ENCODE peak calls at places on chromosome 16, in six cellular contexts. L is dorsolateral prefrontal cortex; A is AG04450; K is A549; M is CD4-positive, CD25-positive, alpha-beta regulatory T cell; B is upper lobe of left lung. C is an unnamed sample.

GRCh38 chr16:56356276-56357241 is 68.8 kb downstream of the AMFR start:
- DNase-seq in M (peak), B (peak), K (peak), A (peak), L (peak), C (peak)

GRCh38 chr16:31471241-31471874 is 594 bp upstream of the TGFB1I1 start:
- DNase-seq in M (no peak), L (no peak), B (no peak), A (no peak), K (no peak), C (no peak)

GRCh38 chr16:76511203-76511602 is 234.0 kb downstream of the CNTNAP4 start:
- DNase-seq in M (no peak), B (no peak), K (no peak), A (no peak), L (no peak), C (no peak)

GRCh38 chr16:49660647-49661046 is 195.3 kb downstream of the ZNF423 start:
- DNase-seq in M (no peak), L (no peak), B (no peak), K (no peak), A (no peak), C (no peak)

GRCh38 chr16:30457256-30457655 is 11.6 kb upstream of the SEPHS2 start:
- DNase-seq in A (no peak), B (no peak), L (no peak), K (no peak), M (no peak), C (no peak)

GRCh38 chr16:77866769-77867168 is 78.4 kb downstream of the VAT1L start:
- DNase-seq in L (no peak), A (no peak), K (no peak), B (no peak), M (no peak), C (no peak)

GRCh38 chr16:66199189-66199588 is 167.3 kb upstream of the CDH5 start:
- DNase-seq in L (no peak), B (no peak), A (no peak), M (no peak), K (no peak), C (no peak)

GRCh38 chr16:68227850-68228553 is 7.9 kb downstream of the ESRP2 start:
- DNase-seq in A (no peak), B (no peak), M (no peak), L (no peak), K (no peak), C (no peak)

GRCh38 chr16:53515259-53515658 is 12.2 kb upstream of the AKTIP start:
- DNase-seq in A (no peak), M (no peak), B (no peak), K (no peak), L (no peak), C (no peak)

GRCh38 chr16:66923247-66923851 is 2.0 kb downstream of the RRAD start:
- DNase-seq in A (no peak), K (no peak), B (peak), M (no peak), L (no peak), C (no peak)

DNA sequence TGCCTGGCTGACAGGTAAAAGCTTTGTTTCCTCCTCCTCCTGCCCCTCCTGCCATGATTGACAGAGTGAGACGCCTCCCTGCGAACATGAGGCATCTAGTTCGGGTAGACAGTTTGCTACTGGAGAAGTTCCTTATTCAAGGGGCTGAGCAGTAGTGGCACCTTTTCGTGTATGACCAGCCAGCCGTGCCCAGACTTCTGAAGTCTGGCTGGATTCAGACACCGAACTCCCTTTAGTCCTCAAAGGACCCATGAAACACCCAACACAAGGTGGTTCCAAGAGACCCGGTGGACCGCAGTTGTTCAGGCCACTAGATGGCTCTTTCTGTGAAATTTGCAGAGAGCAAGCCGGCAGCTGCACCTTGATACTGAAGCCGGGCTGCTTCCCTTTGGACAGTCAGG is 192.8 kb downstream of the XYLT1 start:
- DNase-seq in B (no peak), L (no peak), M (no peak), K (peak), A (no peak), C (no peak)
- H3K27ac ChIP-seq in B (no peak), L (no peak), M (no peak), K (no peak), A (no peak), C (no peak)

GRCh38 chr16:87791295-87792204 is 25.8 kb upstream of the KLHDC4 start:
- DNase-seq in L (peak), A (no peak), M (no peak), B (peak), K (no peak), C (no peak)
- H3K27ac ChIP-seq in L (peak), A (peak), M (no peak), B (no peak), K (peak), C (no peak)

DNA sequence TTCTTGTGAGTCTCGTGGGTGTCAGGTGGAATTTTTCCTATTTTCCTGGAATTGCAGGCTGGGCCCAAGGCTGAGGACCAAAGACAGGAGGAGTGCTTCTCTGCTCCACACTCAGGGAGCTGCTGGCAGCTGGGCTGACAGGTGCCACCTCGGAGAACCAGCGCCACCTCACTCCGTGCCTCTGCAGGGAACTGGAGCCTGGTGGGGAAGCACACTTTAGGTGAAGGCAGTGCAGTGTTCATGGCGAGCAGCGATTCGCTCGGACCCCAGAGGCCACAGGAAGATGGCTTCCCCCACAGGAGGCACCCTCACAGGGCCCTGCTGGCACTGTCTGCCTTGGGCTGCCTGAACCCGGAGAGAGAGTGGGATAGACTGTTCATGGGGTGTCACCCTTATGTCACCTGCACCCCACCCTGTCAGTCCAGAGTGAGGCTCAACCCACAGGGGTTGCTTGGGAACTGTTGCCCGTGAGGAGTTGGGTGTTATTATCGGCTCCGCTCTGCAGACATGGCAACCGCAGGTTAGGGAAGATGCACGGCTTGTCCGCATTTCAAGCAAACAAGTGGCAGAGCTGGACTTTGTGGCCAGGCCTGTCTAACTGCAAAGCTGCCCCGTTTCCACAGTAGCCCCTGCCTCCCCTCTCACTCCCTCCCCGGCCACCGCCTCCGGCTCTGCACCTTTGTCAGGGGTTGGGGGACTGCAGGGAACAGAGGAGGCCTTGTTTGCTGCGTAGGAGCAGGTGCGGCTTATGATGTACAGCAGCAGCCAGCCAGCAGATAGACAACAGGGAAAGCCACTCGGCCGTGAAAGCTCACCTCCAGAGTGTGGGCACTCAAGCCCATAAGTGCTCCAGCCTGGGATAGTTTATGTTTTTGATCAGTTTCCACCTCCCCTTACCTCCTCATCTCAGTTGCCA is 15.5 kb downstream of the TBC1D24 start:
- DNase-seq in A (no peak), K (no peak), L (no peak), M (no peak), B (peak), C (no peak)
- H3K27ac ChIP-seq in A (no peak), K (no peak), L (peak), M (no peak), B (peak), C (no peak)

GRCh38 chr16:24977673-24978065 is 37.5 kb downstream of the ARHGAP17 start:
- DNase-seq in K (peak), A (peak), B (no peak), M (no peak), L (no peak), C (no peak)

GRCh38 chr16:24974859-24975258 is 40.3 kb downstream of the ARHGAP17 start:
- DNase-seq in M (no peak), A (no peak), K (no peak), B (no peak), L (no peak), C (no peak)

GRCh38 chr16:24975428-24975889 is 39.7 kb downstream of the ARHGAP17 start:
- DNase-seq in L (no peak), K (peak), A (no peak), B (no peak), M (no peak), C (peak)

GRCh38 chr16:24976971-24977672 is 38.0 kb downstream of the ARHGAP17 start:
- DNase-seq in K (no peak), A (no peak), M (no peak), L (no peak), B (no peak), C (no peak)

GRCh38 chr16:24976061-24976779 is 38.9 kb downstream of the ARHGAP17 start:
- DNase-seq in K (no peak), M (no peak), B (no peak), L (no peak), A (no peak), C (no peak)
- H3K27ac ChIP-seq in K (peak), M (no peak), B (no peak), L (peak), A (peak), C (peak)

GRCh38 chr16:54590836-54591235 is 304.2 kb upstream of the IRX3 start:
- DNase-seq in B (no peak), K (no peak), L (no peak), A (no peak), M (no peak), C (no peak)
- H3K27ac ChIP-seq in B (no peak), K (no peak), L (no peak), A (no peak), M (no peak), C (no peak)

DNA sequence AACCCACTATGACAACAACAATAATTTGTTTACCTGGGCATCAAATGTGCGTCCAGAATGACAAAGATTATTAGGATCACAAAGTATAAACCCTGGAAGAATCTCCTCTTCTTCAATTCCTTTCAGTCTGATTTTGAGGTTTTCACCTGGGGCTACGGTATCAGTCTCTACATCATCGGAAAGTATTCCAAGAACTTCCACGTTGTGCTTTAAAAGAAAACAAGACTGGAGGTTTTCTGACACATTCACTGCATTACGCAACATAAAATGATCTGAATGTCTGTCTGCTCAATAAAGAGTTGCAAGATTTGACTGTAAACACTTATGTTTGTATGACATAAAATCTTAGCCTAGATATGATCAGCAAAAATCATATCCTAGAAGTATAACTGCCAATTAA is 26.0 kb upstream of the RSL1D1 start:
- DNase-seq in K (no peak), A (no peak), M (no peak), B (no peak), L (no peak), C (no peak)
- H3K27ac ChIP-seq in K (no peak), A (no peak), M (no peak), B (no peak), L (no peak), C (no peak)

GRCh38 chr16:71353736-71354135 is 4.8 kb upstream of the CALB2 start:
- DNase-seq in L (no peak), A (no peak), K (no peak), B (no peak), M (no peak), C (no peak)
- H3K27ac ChIP-seq in L (no peak), A (no peak), K (no peak), B (no peak), M (no peak), C (no peak)

DNA sequence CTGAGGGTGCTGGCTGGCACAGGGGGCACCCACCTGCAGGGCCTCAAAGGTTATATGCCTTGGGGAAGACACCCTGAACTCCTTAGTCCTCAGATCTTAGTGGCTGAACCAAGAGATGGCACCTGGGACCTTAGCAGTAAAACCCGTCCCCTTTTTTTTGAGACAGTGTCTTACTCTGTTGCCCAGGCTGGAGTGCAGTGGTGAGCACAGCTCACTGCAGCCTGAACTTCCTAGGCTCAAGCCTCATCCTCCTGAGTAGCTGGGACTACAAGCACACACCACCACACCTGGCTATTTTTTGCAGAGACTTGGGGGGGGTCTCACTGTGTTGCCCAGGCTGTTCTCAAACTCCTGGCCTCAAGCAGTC is 237.2 kb downstream of the MRTFB start:
- DNase-seq in M (no peak), A (no peak), B (no peak), K (no peak), L (no peak), C (no peak)
- H3K27ac ChIP-seq in M (no peak), A (peak), B (no peak), K (peak), L (no peak), C (peak)

DNA sequence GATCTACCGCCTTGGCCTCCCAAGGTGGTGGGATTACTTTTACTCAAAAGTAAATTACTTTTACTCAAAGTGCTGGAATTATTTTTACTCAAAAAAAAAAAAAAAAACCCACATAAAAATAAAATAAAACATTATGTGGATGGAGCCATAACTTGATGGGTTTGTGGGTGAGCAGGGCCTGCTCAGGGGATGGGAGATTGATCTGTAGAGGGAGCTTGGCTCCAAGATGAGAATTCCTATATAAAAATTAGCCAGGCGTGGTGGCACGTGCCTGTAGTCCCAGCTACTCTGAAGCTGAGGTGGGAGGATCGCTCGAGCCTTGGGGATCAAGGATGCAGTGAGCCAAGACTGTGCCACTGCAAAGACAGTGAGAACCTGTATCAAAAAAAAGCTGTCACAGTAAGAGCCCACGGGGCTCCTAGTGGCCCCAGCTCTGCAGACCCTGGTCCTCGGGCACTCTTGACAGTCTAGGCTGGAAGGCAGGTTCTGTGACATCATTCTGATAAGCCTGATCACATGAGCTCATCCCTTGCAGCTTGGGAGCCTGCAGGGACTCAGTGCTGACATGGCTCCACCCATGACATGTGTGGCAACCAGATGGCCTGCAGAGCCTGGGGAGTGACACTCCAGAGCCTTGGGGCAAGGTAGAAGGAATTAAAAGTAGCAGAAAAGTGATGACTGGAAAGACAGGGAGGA is 42.5 kb downstream of the ST3GAL2 start:
- DNase-seq in A (no peak), B (no peak), M (no peak), K (peak), L (no peak), C (no peak)
- H3K27ac ChIP-seq in A (no peak), B (no peak), M (no peak), K (peak), L (no peak), C (no peak)

C was measured in GM12878.